ENCODE peak calls at places on chromosomes 3 and 15, in nine cellular contexts. G is Panc1, H is GM23338, A is heart right ventricle, T is breast epithelium, V is left ventricle myocardium inferior, X is hepatocyte, F is A549, C is body of pancreas. I is an unnamed sample. For H3K4me1, the result is how much of the 10 kb centered on the place peaks cover.

GRCh38 chr15:90037510-90037860 is 36.4 kb downstream of the ZNF710 start:
- DNase-seq in G (no peak), H (no peak), A (no peak), T (no peak), V (no peak), X (no peak), F (no peak), C (no peak), I (no peak)

GRCh38 chr3:178436773-178437172 is 99.5 kb upstream of the KCNMB2 start:
- DNase-seq in G (no peak), H (peak), A (no peak), T (no peak), V (no peak), X (peak), F (peak), C (no peak), I (no peak)

GRCh38 chr3:192851821-192852352 is 65.8 kb downstream of the MB21D2 start:
- DNase-seq in G (peak), H (no peak), A (peak), T (peak), V (no peak), X (peak), F (peak), C (peak), I (peak)

GRCh38 chr3:31947671-31948091 is 33.4 kb downstream of the OSBPL10 start:
- DNase-seq in G (no peak), H (no peak), A (no peak), T (no peak), V (no peak), X (peak), F (no peak), C (no peak), I (no peak)

GRCh38 chr3:16329036-16329791 is 64.2 kb downstream of the OXNAD1 start:
- DNase-seq in G (no peak), H (no peak), A (no peak), T (no peak), V (no peak), X (no peak), F (no peak), C (no peak), I (no peak)

GRCh38 chr15:62603757-62604156 is 438.7 kb upstream of the C2CD4B start:
- DNase-seq in G (no peak), H (no peak), A (no peak), T (no peak), V (no peak), X (no peak), F (peak), C (no peak), I (no peak)

GRCh38 chr3:72697717-72698116 is 150.5 kb downstream of the SHQ1 start:
- DNase-seq in G (no peak), H (no peak), A (no peak), T (no peak), V (no peak), X (no peak), F (no peak), C (no peak), I (no peak)

GRCh38 chr15:39583586-39584265 is 2.8 kb downstream of the THBS1 start:
- DNase-seq in G (no peak), H (peak), A (no peak), T (no peak), V (no peak), X (peak), F (peak), C (no peak), I (no peak)

GRCh38 chr3:179760944-179761343 is 108.1 kb downstream of the USP13 start:
- DNase-seq in G (no peak), H (no peak), A (no peak), T (no peak), V (no peak), X (peak), F (peak), C (no peak), I (no peak)

GRCh38 chr15:34581043-34581365 is 2.4 kb downstream of the GOLGA8B start:
- DNase-seq in G (no peak), H (no peak), A (no peak), T (no peak), V (no peak), X (no peak), F (no peak), C (no peak), I (no peak)

GRCh38 chr3:86782860-86783259 is 208.1 kb downstream of the VGLL3 start:
- DNase-seq in G (no peak), H (no peak), A (no peak), T (no peak), V (no peak), X (no peak), F (no peak), C (no peak), I (no peak)

GRCh38 chr15:90902996-90903732 is at the start of gene MAN2A2:
- DNase-seq in G (no peak), H (peak), A (peak), T (no peak), V (peak), X (peak), F (peak), C (peak), I (peak)

GRCh38 chr3:98733055-98733777 is 29.9 kb upstream of the ST3GAL6 start:
- DNase-seq in G (no peak), H (no peak), A (peak), T (no peak), V (peak), X (peak), F (no peak), C (peak), I (no peak)

GRCh38 chr15:38864827-38865604 is 300.4 kb upstream of the RASGRP1 start:
- DNase-seq in G (no peak), H (no peak), A (no peak), T (no peak), V (peak), X (peak), F (no peak), C (no peak), I (peak)

GRCh38 chr3:100971776-100972175 is 21.4 kb downstream of the ABI3BP start:
- DNase-seq in G (no peak), H (peak), A (no peak), T (no peak), V (no peak), X (no peak), F (no peak), C (no peak), I (no peak)

GRCh38 chr15:31212956-31213694 is 111.6 kb upstream of the TRPM1 start:
- DNase-seq in G (no peak), H (no peak), A (no peak), T (no peak), V (no peak), X (no peak), F (no peak), C (no peak), I (no peak)

GRCh38 chr3:6418492-6418891 is 442.4 kb upstream of the GRM7 start:
- DNase-seq in G (no peak), H (no peak), A (no peak), T (no peak), V (no peak), X (no peak), F (no peak), C (no peak), I (no peak)

GRCh38 chr3:11717768-11718581 is 74.3 kb upstream of the VGLL4 start:
- DNase-seq in G (no peak), H (no peak), A (peak), T (no peak), V (no peak), X (peak), F (peak), C (no peak), I (no peak)

GRCh38 chr3:122916580-122916979 is 111.0 kb downstream of the SEMA5B start:
- DNase-seq in G (no peak), H (no peak), A (no peak), T (no peak), V (no peak), X (no peak), F (no peak), C (no peak), I (no peak)

DNA sequence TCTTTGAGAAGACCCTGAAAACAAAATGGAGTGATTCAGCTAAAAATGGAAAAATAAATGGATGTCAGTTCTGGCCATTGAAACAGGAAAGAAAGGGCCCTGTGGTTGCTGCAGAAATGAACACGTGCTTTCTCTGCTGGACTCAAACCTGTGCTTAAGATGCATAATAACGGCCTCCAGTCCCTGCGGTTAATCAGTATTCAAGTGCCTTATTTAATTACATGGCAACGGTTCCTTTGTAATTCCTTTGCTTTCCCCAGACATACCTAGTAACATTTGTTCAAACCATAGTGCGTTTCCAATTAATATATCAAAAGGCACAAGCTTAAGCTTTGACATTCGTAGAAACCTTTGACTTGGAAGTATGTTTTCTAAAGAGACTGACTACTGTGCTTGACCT is 428.3 kb downstream of the GABRG3 start:
- DNase-seq in G (no peak), H (no peak), A (no peak), T (no peak), V (no peak), X (no peak), F (no peak), C (no peak), I (no peak)
- H3K4me3 ChIP-seq in G (no peak), H (no peak), A (no peak), T (no peak), V (no peak), X (no peak), F (no peak), C (no peak), I (no peak)

GRCh38 chr3:67558429-67558828 is 96.0 kb downstream of the SUCLG2 start:
- DNase-seq in G (no peak), H (no peak), A (no peak), T (no peak), V (no peak), X (no peak), F (no peak), C (no peak), I (no peak)
- TF ChIP-seq CTCF in G (no peak), H (no peak), A (no peak), T (no peak), V (no peak), X (no peak), F (no peak), C (no peak), I (no peak)

GRCh38 chr15:78682693-78683410 is 41.8 kb upstream of the CHRNB4 start:
- DNase-seq in G (no peak), H (no peak), A (no peak), T (no peak), V (no peak), X (no peak), F (no peak), C (no peak), I (no peak)
- H3K4me1 ChIP-seq in G (under half), H (under half), A (under half), T (under half), V (under half), X (under half), F (under half), C (under half), I (under half)

GRCh38 chr3:142950972-142951371 is 12.5 kb downstream of the PAQR9 start:
- DNase-seq in G (no peak), H (no peak), A (no peak), T (no peak), V (no peak), X (no peak), F (no peak), C (no peak), I (no peak)

GRCh38 chr3:142951814-142952213 is 11.7 kb downstream of the PAQR9 start:
- DNase-seq in G (no peak), H (no peak), A (no peak), T (no peak), V (no peak), X (no peak), F (no peak), C (no peak), I (no peak)

GRCh38 chr3:142952272-142953193 is 10.9 kb downstream of the PAQR9 start:
- DNase-seq in G (no peak), H (no peak), A (no peak), T (no peak), V (no peak), X (no peak), F (no peak), C (no peak), I (no peak)

GRCh38 chr3:142958707-142959106 is 4.8 kb downstream of the PAQR9 start:
- DNase-seq in G (peak), H (no peak), A (no peak), T (no peak), V (no peak), X (no peak), F (peak), C (no peak), I (no peak)

DNA sequence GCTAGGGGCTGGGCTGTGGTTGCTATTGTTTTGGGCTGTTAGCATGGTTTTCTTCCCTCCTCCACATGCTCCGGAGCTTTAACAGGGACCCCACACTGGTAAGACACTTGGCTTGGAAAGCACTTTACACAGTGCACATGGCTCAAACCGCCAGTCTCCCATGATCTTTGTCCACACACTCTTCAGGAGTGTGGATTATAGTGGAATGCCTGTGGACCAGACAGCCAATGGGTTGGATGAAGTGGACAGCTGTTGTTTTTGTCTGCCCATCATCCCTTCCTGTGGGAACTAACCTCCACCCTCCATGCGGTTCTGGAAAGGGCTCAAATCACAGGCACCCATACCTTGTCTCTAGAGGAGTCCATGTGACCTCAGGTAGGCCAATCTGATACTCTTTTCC is 10.0 kb downstream of the PAQR9 start:
- DNase-seq in G (no peak), H (no peak), A (no peak), T (no peak), V (no peak), X (no peak), F (no peak), C (no peak), I (no peak)
- H3K4me3 ChIP-seq in G (no peak), H (no peak), A (no peak), T (no peak), V (no peak), X (no peak), F (no peak), C (no peak), I (no peak)